ENCODE peak calls at places on chromosomes 11 and 22, in eight cellular contexts. I is cardiac fibroblast, S is NB4, V is cardiac muscle cell, W is left ventricle myocardium inferior, F is neural progenitor cell, Y is keratinocyte, U is H1. C is an unnamed sample.

GRCh38 chr11:102639656-102640055 is 14.5 kb upstream of the MMP20 start:
- DNase-seq in I (no peak), S (no peak), V (no peak), W (no peak), F (no peak), Y (no peak), U (no peak), C (no peak)

GRCh38 chr11:1565904-1566247 is 6.2 kb downstream of the DUSP8 start:
- DNase-seq in I (no peak), S (no peak), V (no peak), W (no peak), F (no peak), Y (no peak), U (no peak), C (no peak)

GRCh38 chr11:47378011-47378835 is at the start of gene SPI1:
- DNase-seq in I (no peak), S (peak), V (peak), W (peak), F (no peak), Y (no peak), U (no peak), C (no peak)

GRCh38 chr11:124893781-124894401 is 3.8 kb downstream of the ROBO4 start:
- DNase-seq in I (no peak), S (no peak), V (no peak), W (no peak), F (no peak), Y (no peak), U (no peak), C (no peak)

GRCh38 chr11:57940044-57940781 is 83.5 kb upstream of the OR9Q1 start:
- DNase-seq in I (no peak), S (no peak), V (no peak), W (no peak), F (no peak), Y (no peak), U (no peak), C (no peak)

GRCh38 chr11:125036933-125037332 is 26.2 kb upstream of the SLC37A2 start:
- DNase-seq in I (peak), S (peak), V (no peak), W (no peak), F (no peak), Y (no peak), U (no peak), C (no peak)

GRCh38 chr11:119839504-119840133 is 110.6 kb upstream of the NECTIN1 start:
- DNase-seq in I (no peak), S (no peak), V (no peak), W (no peak), F (no peak), Y (no peak), U (no peak), C (no peak)

GRCh38 chr11:71199226-71199815 is 53.1 kb downstream of the SHANK2 start:
- DNase-seq in I (no peak), S (no peak), V (no peak), W (no peak), F (no peak), Y (no peak), U (no peak), C (no peak)

GRCh38 chr11:103920933-103921332 is 115.5 kb upstream of the DDI1 start:
- DNase-seq in I (no peak), S (no peak), V (no peak), W (no peak), F (no peak), Y (no peak), U (no peak), C (no peak)

GRCh38 chr11:72860592-72860991 is 46.4 kb downstream of the ATG16L2 start:
- DNase-seq in I (peak), S (no peak), V (no peak), W (no peak), F (no peak), Y (no peak), U (no peak), C (no peak)

GRCh38 chr11:86748296-86748695 is 52.0 kb upstream of the PRSS23 start:
- DNase-seq in I (peak), S (no peak), V (no peak), W (no peak), F (no peak), Y (no peak), U (no peak), C (no peak)

GRCh38 chr22:48351376-48352085 is 1476.1 kb downstream of the BRD1 start:
- DNase-seq in I (no peak), S (no peak), V (no peak), W (no peak), F (no peak), Y (no peak), U (no peak), C (no peak)

GRCh38 chr22:24512043-24512442 is 16.9 kb downstream of the UPB1 start:
- DNase-seq in I (no peak), S (peak), V (no peak), W (no peak), F (no peak), Y (no peak), U (no peak), C (no peak)

GRCh38 chr11:69799582-69799981 is 19.6 kb downstream of the FGF3 start:
- DNase-seq in I (peak), S (peak), V (no peak), W (no peak), F (peak), Y (no peak), U (no peak), C (no peak)

GRCh38 chr22:43823353-43823908 is 11.3 kb upstream of the EFCAB6 start:
- DNase-seq in I (no peak), S (no peak), V (no peak), W (no peak), F (peak), Y (no peak), U (no peak), C (no peak)

GRCh38 chr22:21068681-21069276 is 23.0 kb downstream of the LRRC74B start:
- DNase-seq in I (no peak), S (no peak), V (no peak), W (no peak), F (peak), Y (no peak), U (no peak), C (no peak)

GRCh38 chr11:24437123-24437522 is 59.7 kb upstream of the LUZP2 start:
- DNase-seq in I (no peak), S (no peak), V (no peak), W (no peak), F (no peak), Y (no peak), U (no peak), C (no peak)

GRCh38 chr11:15179167-15179566 is 64.4 kb downstream of the INSC start:
- DNase-seq in I (no peak), S (no peak), V (no peak), W (no peak), F (no peak), Y (no peak), U (no peak), C (no peak)

GRCh38 chr11:111105566-111105965 is 140.0 kb upstream of the POU2AF2 start:
- DNase-seq in I (peak), S (no peak), V (no peak), W (no peak), F (no peak), Y (no peak), U (no peak), C (no peak)

GRCh38 chr22:37529652-37530345 is 10.6 kb upstream of the CARD10 start:
- DNase-seq in I (no peak), S (peak), V (no peak), W (no peak), F (no peak), Y (no peak), U (no peak), C (peak)

GRCh38 chr11:47854667-47855066 is 6.5 kb upstream of the NUP160 start:
- DNase-seq in I (no peak), S (no peak), V (no peak), W (no peak), F (no peak), Y (no peak), U (no peak), C (no peak)

GRCh38 chr11:61079416-61080150 is 22.7 kb upstream of the CD5 start:
- DNase-seq in I (no peak), S (no peak), V (no peak), W (no peak), F (peak), Y (no peak), U (no peak), C (no peak)

GRCh38 chr11:74670171-74670570 is 61.1 kb downstream of the CHRDL2 start:
- DNase-seq in I (no peak), S (no peak), V (no peak), W (no peak), F (no peak), Y (no peak), U (no peak), C (no peak)

GRCh38 chr11:45927332-45927683 is 4.9 kb downstream of the LARGE2 start:
- DNase-seq in I (no peak), S (peak), V (no peak), W (peak), F (no peak), Y (no peak), U (no peak), C (no peak)

GRCh38 chr22:31091106-31091975 is 10.2 kb downstream of the SMTN start:
- DNase-seq in I (no peak), S (no peak), V (no peak), W (no peak), F (no peak), Y (no peak), U (no peak), C (no peak)

GRCh38 chr11:120186799-120187591 is 23.8 kb upstream of the OAF start:
- DNase-seq in I (no peak), S (no peak), V (no peak), W (no peak), F (no peak), Y (peak), U (no peak), C (no peak)

GRCh38 chr22:42717197-42717967 is 3.3 kb downstream of the A4GALT start:
- DNase-seq in I (peak), S (peak), V (peak), W (no peak), F (no peak), Y (peak), U (peak), C (no peak)

GRCh38 chr11:48134221-48134922 is 82.2 kb upstream of the OR4B1 start:
- DNase-seq in I (no peak), S (no peak), V (no peak), W (no peak), F (peak), Y (no peak), U (no peak), C (no peak)

GRCh38 chr11:88175707-88176066 is 444 bp upstream of the RAB38 start:
- DNase-seq in I (no peak), S (no peak), V (peak), W (no peak), F (peak), Y (no peak), U (no peak), C (no peak)
- H3K4me3 ChIP-seq in I (peak), S (peak), V (peak), W (peak), F (peak), Y (peak), U (peak), C (no peak)

DNA sequence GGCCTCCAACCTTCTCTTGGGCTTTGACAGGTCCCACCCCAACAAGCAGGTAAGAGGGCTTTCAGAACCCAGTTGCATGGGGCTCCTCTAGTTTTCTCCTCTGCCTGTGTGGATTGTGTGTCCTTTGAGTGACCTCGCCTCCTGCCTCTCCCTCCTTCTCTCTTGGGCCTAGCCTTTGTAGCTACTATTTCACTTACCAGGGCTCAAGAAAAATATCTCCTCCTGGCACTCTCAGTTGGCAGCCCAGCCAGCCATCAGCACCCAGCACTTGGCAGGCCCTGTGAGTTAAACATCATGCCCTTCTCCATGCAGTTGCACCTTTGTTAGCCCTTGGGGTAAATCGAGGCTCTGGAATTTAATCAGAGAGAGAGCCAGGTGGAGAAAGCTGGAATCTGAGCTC is 35.4 kb upstream of the SORL1-AS1 start:
- DNase-seq in I (no peak), S (no peak), V (no peak), W (no peak), F (no peak), Y (no peak), U (no peak), C (no peak)
- TF ChIP-seq CTCF in I (no peak), S (no peak), V (no peak), W (no peak), F (no peak), Y (no peak), U (no peak), C (no peak)

DNA sequence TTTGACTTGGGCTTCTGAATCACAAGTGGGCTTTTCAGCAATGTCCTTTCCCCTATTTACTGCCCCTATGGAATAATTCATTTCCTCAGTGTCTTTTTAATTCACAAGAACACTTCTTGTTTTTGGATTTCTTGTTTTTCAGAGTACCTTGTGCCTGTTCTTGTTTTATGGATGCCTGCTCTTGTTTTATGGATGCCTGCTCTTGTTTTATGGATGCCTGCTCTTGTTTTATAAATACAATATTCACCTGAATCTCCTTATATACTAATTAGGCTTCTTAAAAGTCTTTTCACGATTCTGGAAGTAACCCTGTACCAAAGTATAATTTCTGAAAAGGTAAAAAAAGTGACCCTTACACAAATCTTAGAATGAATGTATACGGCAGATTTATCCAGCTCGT is 32.8 kb downstream of the CACNA1I start:
- DNase-seq in I (no peak), S (no peak), V (no peak), W (no peak), F (no peak), Y (no peak), U (no peak), C (no peak)
- H3K4me3 ChIP-seq in I (no peak), S (no peak), V (no peak), W (no peak), F (no peak), Y (no peak), U (no peak), C (no peak)

DNA sequence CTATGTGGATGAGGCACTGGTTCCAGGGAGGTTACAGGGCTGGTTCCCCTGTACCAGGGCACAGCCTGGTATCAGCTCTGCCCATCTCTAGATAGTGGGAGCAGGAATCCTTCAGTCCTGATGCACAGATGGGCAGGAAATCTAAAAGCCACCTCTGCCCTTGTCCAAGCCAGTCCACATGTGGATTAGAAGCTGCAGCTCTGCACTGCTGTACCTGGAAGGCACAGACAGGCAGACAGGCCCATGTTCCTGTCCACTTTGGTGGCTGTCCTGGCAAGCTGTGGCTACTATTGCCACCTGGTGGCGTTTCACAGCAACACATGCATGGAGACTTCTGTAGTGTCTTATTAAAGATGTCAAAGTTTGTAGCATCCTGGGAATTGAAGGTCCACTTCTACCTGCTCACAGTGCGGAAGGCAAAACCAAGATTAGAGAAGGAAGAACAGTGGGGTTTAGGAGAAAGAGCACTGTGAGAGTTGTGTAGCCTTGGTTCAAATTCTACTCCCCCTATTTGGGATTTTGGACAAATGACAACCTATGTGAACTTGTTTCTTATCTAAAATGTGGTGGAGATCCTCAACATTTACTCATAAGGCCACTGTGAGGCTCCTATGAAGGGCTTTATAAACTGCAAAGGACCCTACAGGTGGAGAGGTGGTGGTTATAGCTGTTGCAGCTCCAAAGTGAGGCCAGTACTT is 30.1 kb downstream of the NAV2 start:
- DNase-seq in I (peak), S (peak), V (peak), W (peak), F (peak), Y (peak), U (peak), C (peak)
- TF ChIP-seq CTCF in I (peak), S (peak), V (peak), W (peak), F (peak), Y (peak), U (peak), C (peak)

GRCh38 chr11:7534030-7534378 is 20.2 kb downstream of the PPFIBP2 start:
- DNase-seq in I (no peak), S (no peak), V (no peak), W (no peak), F (no peak), Y (no peak), U (no peak), C (no peak)

GRCh38 chr11:7531011-7531410 is 17.2 kb downstream of the PPFIBP2 start:
- DNase-seq in I (no peak), S (no peak), V (no peak), W (no peak), F (no peak), Y (no peak), U (no peak), C (no peak)

GRCh38 chr11:7532395-7532794 is 18.6 kb downstream of the PPFIBP2 start:
- DNase-seq in I (no peak), S (no peak), V (no peak), W (no peak), F (no peak), Y (no peak), U (no peak), C (no peak)

GRCh38 chr11:7536102-7536501 is 22.3 kb downstream of the PPFIBP2 start:
- DNase-seq in I (no peak), S (no peak), V (peak), W (no peak), F (peak), Y (no peak), U (no peak), C (no peak)

GRCh38 chr11:7533199-7534029 is 19.6 kb downstream of the PPFIBP2 start:
- DNase-seq in I (no peak), S (no peak), V (no peak), W (no peak), F (no peak), Y (no peak), U (no peak), C (peak)
- H3K4me3 ChIP-seq in I (no peak), S (no peak), V (no peak), W (no peak), F (no peak), Y (no peak), U (no peak), C (no peak)

DNA sequence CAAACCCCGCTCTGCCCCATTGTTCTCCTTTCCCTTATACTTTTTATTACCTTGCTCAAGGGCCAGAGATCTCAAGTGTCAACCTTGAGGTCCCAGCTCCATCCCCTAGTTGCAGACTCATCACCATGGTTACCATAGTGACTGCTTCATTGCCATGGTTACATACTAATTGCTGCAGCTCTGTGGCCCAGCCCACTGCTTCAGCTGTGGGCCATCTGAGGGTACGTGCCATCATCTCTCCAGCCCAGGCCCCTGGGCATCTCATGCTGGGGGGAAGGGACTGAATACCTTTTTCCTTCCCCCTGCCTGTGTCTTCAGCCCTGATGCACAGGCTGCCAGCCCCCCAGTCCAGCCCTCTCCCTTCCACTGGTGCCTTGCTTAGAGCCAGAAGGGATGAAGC is 22.2 kb downstream of the TREH start:
- DNase-seq in I (no peak), S (peak), V (no peak), W (no peak), F (no peak), Y (no peak), U (no peak), C (no peak)
- TF ChIP-seq CTCF in I (no peak), S (no peak), V (no peak), W (no peak), F (no peak), Y (no peak), U (no peak), C (no peak)

DNA sequence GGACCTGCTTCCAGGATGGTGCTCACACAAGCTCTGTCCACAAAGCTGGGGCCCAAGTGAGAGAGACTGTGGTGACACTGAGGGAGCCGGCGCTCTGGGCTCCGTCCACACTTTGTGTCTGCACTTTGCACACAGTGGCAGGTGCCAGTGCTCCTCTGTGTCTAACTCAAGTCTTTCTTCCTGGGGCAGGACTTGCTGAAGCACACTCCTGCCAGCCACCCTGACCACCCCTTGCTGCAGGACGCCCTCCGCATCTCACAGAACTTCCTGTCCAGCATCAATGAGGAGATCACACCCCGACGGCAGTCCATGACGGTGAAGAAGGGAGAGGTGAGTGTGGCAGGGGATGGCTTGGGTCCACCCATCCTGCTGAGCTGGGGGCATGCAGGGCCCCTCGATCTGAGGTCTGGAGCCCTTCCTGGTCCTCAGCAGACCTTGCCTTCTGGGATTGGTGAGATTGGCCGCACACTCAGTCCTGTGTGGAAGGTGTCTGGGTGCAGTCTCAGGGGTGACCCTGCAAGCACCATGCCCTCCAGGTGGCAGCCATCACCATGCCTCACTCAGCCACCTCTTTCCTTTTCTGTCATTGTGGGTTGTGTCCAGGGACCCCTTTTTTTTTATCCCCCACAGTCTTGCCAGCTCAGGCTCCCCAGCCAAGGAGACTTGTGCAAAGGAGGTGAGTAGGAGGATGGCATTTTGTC is 93.3 kb downstream of the BCR start:
- DNase-seq in I (no peak), S (no peak), V (no peak), W (no peak), F (no peak), Y (no peak), U (no peak), C (no peak)
- H3K4me3 ChIP-seq in I (no peak), S (no peak), V (no peak), W (no peak), F (no peak), Y (no peak), U (no peak), C (no peak)

DNA sequence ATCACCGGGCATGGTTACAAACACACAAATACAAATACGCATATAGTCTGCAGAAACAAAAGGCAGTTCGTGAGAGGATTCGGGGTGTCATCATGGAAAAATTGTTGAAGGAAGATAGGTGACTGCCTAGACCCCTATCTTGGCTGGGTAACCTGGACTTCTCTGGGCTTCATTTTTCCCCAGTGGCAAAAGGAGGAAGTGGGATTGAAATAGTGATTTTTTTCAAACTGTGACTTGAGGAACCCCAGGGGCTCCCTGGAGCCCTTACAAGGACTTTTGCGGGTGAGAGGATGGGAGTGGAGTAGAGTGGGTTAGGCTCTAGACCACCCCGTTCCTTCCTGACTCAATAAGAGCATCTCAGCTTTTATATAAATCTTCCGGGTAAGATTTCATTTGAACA is 1.0 kb upstream of the ELF5 start:
- DNase-seq in I (no peak), S (no peak), V (no peak), W (no peak), F (no peak), Y (no peak), U (no peak), C (no peak)
- TF ChIP-seq CTCF in I (no peak), S (no peak), V (no peak), W (no peak), F (no peak), Y (no peak), U (no peak), C (no peak)

C was measured in LNCaP clone FGC.